ENCODE peak calls at places on chromosome 21, in six cellular contexts. H, R, E, G, C and N are unnamed samples.
A peak's percentile ranks its signal among the peaks of the same experiment; 100 is the strongest.

GRCh38 chr21:14070049-14070893 is 140.5 kb downstream of the LIPI start:
- DNase-seq in H (no peak), R (no peak), E (no peak), G (peak; percentile 50), C (no peak), N (no peak)

GRCh38 chr21:43824250-43824882 is 35.0 kb downstream of the RRP1 start:
- DNase-seq in H (no peak), R (peak; percentile 72), E (no peak), G (peak; percentile 9), C (peak; percentile 45), N (no peak)

GRCh38 chr21:35207322-35207721 is 158.2 kb upstream of the RUNX1 start:
- DNase-seq in H (no peak), R (no peak), E (no peak), G (no peak), C (no peak), N (no peak)

GRCh38 chr21:42864812-42865211 is 14.5 kb downstream of the WDR4 start:
- DNase-seq in H (no peak), R (no peak), E (no peak), G (peak; percentile 55), C (no peak), N (no peak)

GRCh38 chr21:32994305-32994704 is 31.4 kb upstream of the OLIG2 start:
- DNase-seq in H (no peak), R (peak; percentile 26), E (peak; percentile 12), G (peak; percentile 24), C (no peak), N (no peak)

GRCh38 chr21:42317341-42317741 is 2.1 kb upstream of the TFF3 start:
- DNase-seq in H (no peak), R (no peak), E (no peak), G (no peak), C (no peak), N (no peak)

GRCh38 chr21:41832230-41833137 is 46.7 kb downstream of the PRDM15 start:
- DNase-seq in H (no peak), R (no peak), E (no peak), G (no peak), C (no peak), N (no peak)

GRCh38 chr21:43613755-43614638 is 45.3 kb downstream of the HSF2BP start:
- DNase-seq in H (no peak), R (peak; percentile 57), E (no peak), G (no peak), C (peak; percentile 56), N (no peak)

GRCh38 chr21:42614811-42615342 is 38.5 kb upstream of the PDE9A start:
- DNase-seq in H (peak; percentile 33), R (no peak), E (no peak), G (peak; percentile 60), C (no peak), N (peak; percentile 7)

GRCh38 chr21:26941436-26941835 is 25.5 kb downstream of the ADAMTS5 start:
- DNase-seq in H (no peak), R (peak; percentile 44), E (no peak), G (no peak), C (peak; percentile 7), N (no peak)

GRCh38 chr21:46557919-46558392 is 46.9 kb downstream of the S100B start:
- DNase-seq in H (no peak), R (no peak), E (no peak), G (no peak), C (no peak), N (no peak)

GRCh38 chr21:42521384-42521783 is 7.7 kb downstream of the SLC37A1 start:
- DNase-seq in H (no peak), R (no peak), E (no peak), G (no peak), C (no peak), N (no peak)

GRCh38 chr21:37398697-37399096 is 32.1 kb downstream of the DYRK1A start:
- DNase-seq in H (no peak), R (no peak), E (no peak), G (no peak), C (no peak), N (no peak)

GRCh38 chr21:41396452-41397107 is 29.5 kb upstream of the MX1 start:
- DNase-seq in H (no peak), R (peak; percentile 5), E (no peak), G (no peak), C (no peak), N (no peak)

GRCh38 chr21:37742532-37742931 is 173.7 kb downstream of the KCNJ6 start:
- DNase-seq in H (no peak), R (peak; percentile 85), E (no peak), G (no peak), C (peak; percentile 21), N (no peak)

GRCh38 chr21:45877821-45878469 is 103.6 kb upstream of the COL6A1 start:
- DNase-seq in H (no peak), R (peak; percentile 62), E (no peak), G (peak; percentile 59), C (no peak), N (no peak)

GRCh38 chr21:16841917-16842316 is 670.9 kb upstream of the CXADR start:
- DNase-seq in H (no peak), R (no peak), E (no peak), G (peak; percentile 2), C (no peak), N (no peak)

GRCh38 chr21:46581780-46582307 is 23.0 kb downstream of the S100B start:
- DNase-seq in H (no peak), R (no peak), E (no peak), G (no peak), C (no peak), N (no peak)

GRCh38 chr21:16708431-16708830 is 804.4 kb upstream of the CXADR start:
- DNase-seq in H (no peak), R (no peak), E (no peak), G (no peak), C (peak; percentile 36), N (no peak)

GRCh38 chr21:37557261-37557950 is 190.8 kb downstream of the DYRK1A start:
- DNase-seq in H (no peak), R (no peak), E (no peak), G (no peak), C (no peak), N (no peak)

GRCh38 chr21:46295177-46295711 is 9.1 kb downstream of the YBEY start:
- DNase-seq in H (no peak), R (peak; percentile 70), E (no peak), G (peak; percentile 37), C (peak; percentile 78), N (no peak)

GRCh38 chr21:42654179-42654912 is 925 bp downstream of the PDE9A start:
- DNase-seq in H (no peak), R (no peak), E (no peak), G (peak; percentile 79), C (no peak), N (no peak)

GRCh38 chr21:37269481-37269880 is 2.3 kb upstream of the VPS26C start:
- DNase-seq in H (no peak), R (no peak), E (no peak), G (no peak), C (no peak), N (no peak)

GRCh38 chr21:31457675-31458074 is 113.6 kb upstream of the TIAM1 start:
- DNase-seq in H (no peak), R (no peak), E (no peak), G (peak; percentile 19), C (no peak), N (no peak)

GRCh38 chr21:37764696-37765095 is 151.6 kb downstream of the KCNJ6 start:
- DNase-seq in H (no peak), R (no peak), E (no peak), G (no peak), C (peak; percentile 56), N (no peak)

GRCh38 chr21:28615276-28615675 is 377.4 kb downstream of the LTN1 start:
- DNase-seq in H (no peak), R (peak; percentile 92), E (no peak), G (no peak), C (peak; percentile 88), N (no peak)

GRCh38 chr21:45153358-45154318 is 79.3 kb downstream of the ADARB1 start:
- DNase-seq in H (no peak), R (peak; percentile 89), E (no peak), G (no peak), C (peak; percentile 76), N (no peak)

GRCh38 chr21:36513430-36513829 is 33.5 kb upstream of the CLDN14 start:
- DNase-seq in H (no peak), R (no peak), E (no peak), G (no peak), C (no peak), N (no peak)

GRCh38 chr21:36893581-36893980 is 72.9 kb downstream of the HLCS start:
- DNase-seq in H (no peak), R (no peak), E (no peak), G (no peak), C (no peak), N (no peak)

GRCh38 chr21:46048926-46049889 is 48.7 kb upstream of the COL6A2 start:
- DNase-seq in H (no peak), R (peak; percentile 100), E (no peak), G (no peak), C (peak; percentile 100), N (no peak)

GRCh38 chr21:24336491-24336890 is 1270.8 kb downstream of the MRPL39 start:
- DNase-seq in H (no peak), R (no peak), E (no peak), G (no peak), C (no peak), N (no peak)

GRCh38 chr21:28111151-28111619 is 881.5 kb downstream of the LTN1 start:
- DNase-seq in H (no peak), R (peak; percentile 92), E (no peak), G (peak; percentile 67), C (peak; percentile 83), N (no peak)